ENCODE peak calls at places on chromosomes 1 and 21, in eight cellular contexts. W, R, Y, H, L, P, G and O are unnamed samples.
A peak's percentile ranks its signal among the peaks of the same experiment; 100 is the strongest.

GRCh38 chr1:66256629-66257575 is 277.1 kb upstream of the SGIP1 start:
- DNase-seq in Y (no peak), H (no peak), R (no peak), W (no peak), G (no peak), P (no peak), L (no peak), O (no peak)

GRCh38 chr1:54995835-54996234 is 2.9 kb upstream of the BSND start:
- DNase-seq in W (no peak), H (no peak), Y (no peak), R (no peak), G (no peak), L (no peak), P (no peak), O (no peak)

GRCh38 chr21:44427241-44428120 is 27.8 kb upstream of the LRRC3 start:
- DNase-seq in G (no peak), R (no peak), L (no peak), P (no peak), W (no peak), H (no peak), Y (no peak), O (no peak)

GRCh38 chr1:27872802-27873665 is 690 bp downstream of the THEMIS2 start:
- DNase-seq in P (peak; percentile 64), L (no peak), R (no peak), G (peak; percentile 27), W (no peak), Y (no peak), H (peak; percentile 45), O (peak; percentile 67)

GRCh38 chr1:161970633-161971032 is 53.0 kb downstream of the OLFML2B start:
- DNase-seq in W (no peak), G (no peak), H (no peak), Y (no peak), R (no peak), L (no peak), P (no peak), O (no peak)

GRCh38 chr1:39407889-39408640 is 83.4 kb upstream of the BMP8A start:
- DNase-seq in G (no peak), H (no peak), P (peak; percentile 72), L (no peak), R (no peak), Y (no peak), W (no peak), O (no peak)

GRCh38 chr1:196196486-196196885 is 411.8 kb downstream of the KCNT2 start:
- DNase-seq in Y (no peak), H (no peak), P (no peak), R (no peak), G (no peak), L (no peak), W (no peak), O (no peak)

GRCh38 chr1:65429078-65429477 is 8.6 kb downstream of the LEPR start:
- DNase-seq in H (no peak), W (no peak), G (no peak), Y (no peak), R (no peak), P (no peak), L (no peak), O (no peak)

GRCh38 chr21:32018381-32018780 is 145.6 kb downstream of the HUNK start:
- DNase-seq in G (no peak), L (peak; percentile 49), W (no peak), P (no peak), Y (no peak), H (no peak), R (no peak), O (no peak)

GRCh38 chr1:194535369-194535768 is 1349.0 kb upstream of the B3GALT2 start:
- DNase-seq in P (peak; percentile 40), R (no peak), H (no peak), W (no peak), L (no peak), Y (no peak), G (peak; percentile 1), O (no peak)

GRCh38 chr1:194533641-194534040 is 1347.2 kb upstream of the B3GALT2 start:
- DNase-seq in G (peak; percentile 10), P (no peak), R (no peak), H (peak; percentile 17), Y (no peak), L (no peak), W (no peak), O (no peak)

GRCh38 chr1:194537521-194537920 is 1351.1 kb upstream of the B3GALT2 start:
- DNase-seq in P (peak; percentile 29), G (no peak), Y (no peak), W (no peak), R (no peak), L (no peak), H (no peak), O (no peak)

GRCh38 chr1:194534784-194535183 is 1348.4 kb upstream of the B3GALT2 start:
- DNase-seq in G (no peak), L (no peak), Y (no peak), P (no peak), H (no peak), W (no peak), R (no peak), O (no peak)

GRCh38 chr1:194538453-194538852 is 1352.0 kb upstream of the B3GALT2 start:
- DNase-seq in L (no peak), W (no peak), G (no peak), Y (no peak), H (no peak), R (no peak), P (peak; percentile 24), O (no peak)
- TF ChIP-seq CTCF in L (no peak), W (no peak), G (no peak), Y (no peak), H (no peak), R (peak; percentile 39), P (peak; percentile 58), O (no peak)

GRCh38 chr1:159141584-159142518 is 29.6 kb upstream of the CADM3 start:
- DNase-seq in Y (no peak), R (peak; percentile 45), H (no peak), P (peak; percentile 75), L (no peak), W (peak; percentile 66), G (peak; percentile 62), O (peak; percentile 76)
- TF ChIP-seq CTCF in Y (no peak), R (no peak), H (no peak), P (no peak), L (no peak), W (no peak), G (no peak), O (no peak)

GRCh38 chr1:166676981-166677380 is 162.3 kb upstream of the POGK start:
- DNase-seq in H (no peak), W (no peak), R (no peak), P (peak; percentile 7), G (no peak), L (no peak), Y (no peak), O (no peak)

GRCh38 chr1:166679369-166679768 is 159.9 kb upstream of the POGK start:
- DNase-seq in W (no peak), P (no peak), R (no peak), Y (no peak), H (no peak), L (no peak), G (no peak), O (no peak)

GRCh38 chr1:166671627-166672026 is 167.6 kb upstream of the POGK start:
- DNase-seq in L (no peak), P (no peak), Y (no peak), G (no peak), W (no peak), H (no peak), R (no peak), O (no peak)

GRCh38 chr1:166673722-166674121 is 165.6 kb upstream of the POGK start:
- DNase-seq in L (no peak), P (no peak), R (no peak), H (no peak), W (no peak), Y (no peak), G (no peak), O (no peak)

DNA sequence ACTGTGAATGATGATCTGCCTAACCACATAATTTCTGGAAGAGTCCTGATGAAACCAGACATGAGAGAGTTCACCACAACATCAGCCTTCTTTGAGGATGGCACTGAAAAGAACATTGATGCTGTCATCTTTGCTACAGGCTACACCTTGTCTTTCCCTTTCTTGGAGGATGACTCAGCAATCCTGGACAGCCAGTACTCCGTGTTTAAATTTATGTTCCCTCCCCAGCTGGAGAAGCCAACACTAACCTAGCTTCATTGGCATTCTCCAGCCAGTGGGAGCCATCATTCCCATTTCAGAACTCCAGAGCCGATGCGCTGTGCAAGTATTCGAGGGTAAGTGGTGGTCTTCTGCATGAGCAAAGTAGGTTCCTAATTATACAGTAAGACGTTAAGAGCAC is 164.1 kb upstream of the POGK start:
- DNase-seq in W (no peak), G (no peak), Y (no peak), H (peak; percentile 4), P (no peak), R (no peak), L (no peak), O (no peak)
- TF ChIP-seq CTCF in W (no peak), G (no peak), Y (no peak), H (no peak), P (no peak), R (no peak), L (no peak), O (no peak)

DNA sequence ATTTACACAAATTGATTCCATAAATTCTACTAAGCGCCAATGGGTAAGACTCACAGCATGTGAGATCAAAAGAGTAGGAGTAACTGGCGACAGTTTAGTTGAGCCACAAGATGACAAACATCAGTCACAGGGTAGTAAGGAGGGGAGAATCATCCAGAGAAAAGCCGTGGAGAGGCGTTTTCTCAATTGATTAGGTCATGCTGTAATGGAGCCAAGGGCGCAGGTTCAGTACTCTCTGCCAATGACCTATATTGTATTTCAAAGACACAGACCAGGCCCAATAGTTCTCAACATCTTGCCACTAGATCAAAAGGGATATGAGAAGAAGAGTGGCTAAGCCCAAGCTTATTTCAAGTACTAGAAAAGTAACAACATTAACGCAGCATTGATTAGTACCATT is 467.5 kb downstream of the SMYD3 start:
- DNase-seq in L (no peak), Y (no peak), H (no peak), P (no peak), W (no peak), G (no peak), R (no peak), O (peak; percentile 53)
- TF ChIP-seq CTCF in L (no peak), Y (no peak), H (no peak), P (no peak), W (no peak), G (no peak), R (no peak), O (no peak)

GRCh38 chr1:56415720-56416119 is 163.6 kb downstream of the PLPP3 start:
- DNase-seq in P (no peak), G (no peak), W (no peak), L (no peak), R (no peak), H (no peak), Y (no peak), O (no peak)

GRCh38 chr1:56418047-56418680 is 161.2 kb downstream of the PLPP3 start:
- DNase-seq in L (no peak), W (no peak), P (no peak), Y (peak; percentile 30), G (no peak), H (no peak), R (no peak), O (no peak)

GRCh38 chr1:56417636-56418035 is 161.7 kb downstream of the PLPP3 start:
- DNase-seq in W (no peak), R (no peak), P (no peak), G (peak; percentile 33), L (no peak), Y (no peak), H (peak; percentile 54), O (peak; percentile 22)

GRCh38 chr1:56415258-56415657 is 164.1 kb downstream of the PLPP3 start:
- DNase-seq in Y (no peak), H (no peak), P (no peak), L (no peak), W (no peak), R (no peak), G (no peak), O (no peak)

GRCh38 chr1:56416385-56416972 is 162.9 kb downstream of the PLPP3 start:
- DNase-seq in G (peak; percentile 34), W (no peak), Y (no peak), P (no peak), L (no peak), R (no peak), H (no peak), O (peak; percentile 30)
- TF ChIP-seq CTCF in G (peak; percentile 23), W (no peak), Y (no peak), P (peak; percentile 25), L (no peak), R (no peak), H (no peak), O (no peak)